ENCODE peak calls at places on chromosomes 5 and 9, in five cellular contexts. One of them, this sample, is unnamed. For H3K36me3 and H3K27me3, the result is how much of the 10 kb centered on the place peaks cover.

GRCh38 chr5:96228449-96228848 is 204.6 kb downstream of the PCSK1 start:
- DNase-seq in CD8-positive, alpha-beta memory T cell: no peak
- DNase-seq in neuronal stem cell: no peak
- DNase-seq in CD8-positive, alpha-beta T cell: no peak
- DNase-seq in lower lobe of right lung: no peak
- DNase-seq in this sample: no peak

GRCh38 chr9:88988796-88989641 is 2.2 kb upstream of the S1PR3 start:
- DNase-seq in lower lobe of right lung: no peak
- DNase-seq in neuronal stem cell: no peak
- DNase-seq in CD8-positive, alpha-beta memory T cell: no peak
- DNase-seq in CD8-positive, alpha-beta T cell: no peak
- DNase-seq in this sample: no peak

GRCh38 chr5:174410716-174411512 is 313.5 kb upstream of the MSX2 start:
- DNase-seq in neuronal stem cell: no peak
- DNase-seq in CD8-positive, alpha-beta memory T cell: no peak
- DNase-seq in CD8-positive, alpha-beta T cell: no peak
- DNase-seq in lower lobe of right lung: no peak
- DNase-seq in this sample: no peak

GRCh38 chr5:15807248-15807647 is 307.3 kb downstream of the FBXL7 start:
- DNase-seq in CD8-positive, alpha-beta memory T cell: no peak
- DNase-seq in lower lobe of right lung: no peak
- DNase-seq in CD8-positive, alpha-beta T cell: no peak
- DNase-seq in neuronal stem cell: no peak
- DNase-seq in this sample: no peak

GRCh38 chr9:121484659-121485446 is 14.8 kb downstream of the GGTA1 start:
- DNase-seq in CD8-positive, alpha-beta T cell: no peak
- DNase-seq in CD8-positive, alpha-beta memory T cell: no peak
- DNase-seq in neuronal stem cell: no peak
- DNase-seq in lower lobe of right lung: no peak
- DNase-seq in this sample: no peak

GRCh38 chr5:96426831-96427230 is 6.2 kb downstream of the PCSK1 start:
- DNase-seq in lower lobe of right lung: no peak
- DNase-seq in neuronal stem cell: no peak
- DNase-seq in CD8-positive, alpha-beta T cell: no peak
- DNase-seq in CD8-positive, alpha-beta memory T cell: no peak
- DNase-seq in this sample: no peak

GRCh38 chr9:125574136-125574877 is 132.7 kb downstream of the MAPKAP1 start:
- DNase-seq in neuronal stem cell: no peak
- DNase-seq in CD8-positive, alpha-beta memory T cell: no peak
- DNase-seq in lower lobe of right lung: no peak
- DNase-seq in CD8-positive, alpha-beta T cell: no peak
- DNase-seq in this sample: no peak

GRCh38 chr5:65986796-65987195 is 60.4 kb downstream of the ERBIN start:
- DNase-seq in CD8-positive, alpha-beta memory T cell: no peak
- DNase-seq in lower lobe of right lung: no peak
- DNase-seq in neuronal stem cell: no peak
- DNase-seq in CD8-positive, alpha-beta T cell: no peak
- DNase-seq in this sample: no peak

GRCh38 chr5:176741566-176742211 is 68.7 kb upstream of the UNC5A start:
- DNase-seq in CD8-positive, alpha-beta T cell: peak
- DNase-seq in neuronal stem cell: no peak
- DNase-seq in lower lobe of right lung: no peak
- DNase-seq in CD8-positive, alpha-beta memory T cell: no peak
- DNase-seq in this sample: no peak

GRCh38 chr5:151047814-151048425 is 27.5 kb downstream of the GPX3 start:
- DNase-seq in CD8-positive, alpha-beta T cell: no peak
- DNase-seq in lower lobe of right lung: no peak
- DNase-seq in CD8-positive, alpha-beta memory T cell: peak
- DNase-seq in neuronal stem cell: no peak
- DNase-seq in this sample: peak
- H3K36me3 ChIP-seq in CD8-positive, alpha-beta T cell: under half
- H3K36me3 ChIP-seq in lower lobe of right lung: half or more
- H3K36me3 ChIP-seq in CD8-positive, alpha-beta memory T cell: half or more
- H3K36me3 ChIP-seq in neuronal stem cell: under half
- H3K36me3 ChIP-seq in this sample: half or more

DNA sequence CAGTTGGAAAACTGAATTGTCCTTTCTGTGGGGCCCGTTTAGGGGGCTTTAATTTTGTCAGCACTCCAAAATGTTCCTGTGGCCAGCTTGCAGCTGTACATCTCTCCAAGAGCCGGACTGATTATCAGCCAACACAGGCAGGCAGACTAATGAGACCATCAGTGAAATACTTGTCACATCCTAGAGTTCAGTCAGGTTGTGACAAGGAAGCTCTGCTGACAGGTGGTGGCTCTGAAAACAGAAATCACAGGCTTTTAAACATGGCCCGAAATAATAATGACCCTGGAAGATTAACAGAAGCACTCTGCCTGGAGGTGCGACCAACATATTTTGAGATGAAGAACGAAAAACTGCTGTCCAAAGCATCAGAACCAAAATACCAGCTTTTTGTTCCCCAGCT is 47.9 kb downstream of the RNF180 start:
- DNase-seq in CD8-positive, alpha-beta memory T cell: no peak
- DNase-seq in lower lobe of right lung: no peak
- DNase-seq in CD8-positive, alpha-beta T cell: no peak
- DNase-seq in neuronal stem cell: no peak
- DNase-seq in this sample: no peak
- H3K27me3 ChIP-seq in CD8-positive, alpha-beta memory T cell: under half
- H3K27me3 ChIP-seq in lower lobe of right lung: under half
- H3K27me3 ChIP-seq in CD8-positive, alpha-beta T cell: under half
- H3K27me3 ChIP-seq in neuronal stem cell: under half
- H3K27me3 ChIP-seq in this sample: under half

GRCh38 chr9:136049451-136050265 is 45.4 kb downstream of the NACC2 start:
- DNase-seq in neuronal stem cell: no peak
- DNase-seq in CD8-positive, alpha-beta T cell: no peak
- DNase-seq in CD8-positive, alpha-beta memory T cell: no peak
- DNase-seq in lower lobe of right lung: no peak
- DNase-seq in this sample: no peak
- H3K36me3 ChIP-seq in neuronal stem cell: under half
- H3K36me3 ChIP-seq in CD8-positive, alpha-beta T cell: under half
- H3K36me3 ChIP-seq in CD8-positive, alpha-beta memory T cell: under half
- H3K36me3 ChIP-seq in lower lobe of right lung: under half
- H3K36me3 ChIP-seq in this sample: under half

GRCh38 chr5:141882594-141883183 is 4.5 kb upstream of the PCDH1 start:
- DNase-seq in CD8-positive, alpha-beta T cell: peak
- DNase-seq in CD8-positive, alpha-beta memory T cell: no peak
- DNase-seq in lower lobe of right lung: no peak
- DNase-seq in neuronal stem cell: no peak
- DNase-seq in this sample: no peak

GRCh38 chr5:141883184-141883947 is 5.2 kb upstream of the PCDH1 start:
- DNase-seq in CD8-positive, alpha-beta memory T cell: no peak
- DNase-seq in CD8-positive, alpha-beta T cell: peak
- DNase-seq in neuronal stem cell: peak
- DNase-seq in lower lobe of right lung: peak
- DNase-seq in this sample: no peak

GRCh38 chr5:141880961-141881801 is 3.0 kb upstream of the PCDH1 start:
- DNase-seq in CD8-positive, alpha-beta memory T cell: no peak
- DNase-seq in lower lobe of right lung: no peak
- DNase-seq in neuronal stem cell: no peak
- DNase-seq in CD8-positive, alpha-beta T cell: peak
- DNase-seq in this sample: no peak

GRCh38 chr5:141879941-141880738 is 1.9 kb upstream of the PCDH1 start:
- DNase-seq in CD8-positive, alpha-beta T cell: peak
- DNase-seq in neuronal stem cell: no peak
- DNase-seq in lower lobe of right lung: no peak
- DNase-seq in CD8-positive, alpha-beta memory T cell: no peak
- DNase-seq in this sample: no peak

GRCh38 chr5:141881886-141882285 is 3.7 kb upstream of the PCDH1 start:
- DNase-seq in neuronal stem cell: no peak
- DNase-seq in CD8-positive, alpha-beta memory T cell: no peak
- DNase-seq in lower lobe of right lung: no peak
- DNase-seq in CD8-positive, alpha-beta T cell: peak
- DNase-seq in this sample: no peak
- H3K27me3 ChIP-seq in neuronal stem cell: under half
- H3K27me3 ChIP-seq in CD8-positive, alpha-beta memory T cell: half or more
- H3K27me3 ChIP-seq in lower lobe of right lung: half or more
- H3K27me3 ChIP-seq in CD8-positive, alpha-beta T cell: under half
- H3K27me3 ChIP-seq in this sample: under half

GRCh38 chr9:95938724-95939123 is 63.2 kb downstream of the ERCC6L2 start:
- DNase-seq in CD8-positive, alpha-beta T cell: no peak
- DNase-seq in CD8-positive, alpha-beta memory T cell: no peak
- DNase-seq in neuronal stem cell: no peak
- DNase-seq in lower lobe of right lung: no peak
- DNase-seq in this sample: no peak
- H3K36me3 ChIP-seq in CD8-positive, alpha-beta T cell: under half
- H3K36me3 ChIP-seq in CD8-positive, alpha-beta memory T cell: under half
- H3K36me3 ChIP-seq in neuronal stem cell: under half
- H3K36me3 ChIP-seq in lower lobe of right lung: under half
- H3K36me3 ChIP-seq in this sample: half or more

This sample was measured in CD4-positive, CD25-positive, alpha-beta regulatory T cell.